ENCODE peak calls at places on chromosomes 16 and 17, in seven cellular contexts. W is PC-3, L is AG04450, Z is left ventricle myocardium inferior, B is right atrium auricular region, M is psoas muscle, E is suprapubic skin. H is an unnamed sample.

GRCh38 chr17:65584604-65585521 is 23.4 kb upstream of the AXIN2 start:
- DNase-seq in W (peak; percentile 89), L (no peak), Z (peak; percentile 42), B (no peak), M (peak; percentile 50), E (no peak), H (no peak)

GRCh38 chr17:78341559-78342437 is 18.1 kb downstream of the SOCS3 start:
- DNase-seq in W (peak; percentile 82), L (no peak), Z (peak; percentile 85), B (no peak), M (peak; percentile 84), E (peak; percentile 86), H (peak; percentile 79)

GRCh38 chr17:18253187-18253884 is 5.2 kb downstream of the FLII start:
- DNase-seq in W (no peak), L (no peak), Z (no peak), B (no peak), M (no peak), E (no peak), H (no peak)

GRCh38 chr16:71927383-71927782 is 32.1 kb downstream of the IST1 start:
- DNase-seq in W (peak; percentile 84), L (peak; percentile 63), Z (peak; percentile 45), B (peak; percentile 68), M (peak; percentile 53), E (no peak), H (peak; percentile 44)

GRCh38 chr16:2798723-2799204 is 494 bp downstream of the PRSS41 start:
- DNase-seq in W (no peak), L (no peak), Z (no peak), B (no peak), M (no peak), E (peak; percentile 70), H (no peak)

GRCh38 chr17:65362826-65363225 is 198.6 kb downstream of the AXIN2 start:
- DNase-seq in W (peak; percentile 99), L (no peak), Z (no peak), B (no peak), M (no peak), E (no peak), H (no peak)

GRCh38 chr16:22646948-22647556 is 136.4 kb downstream of the NPIPB5 start:
- DNase-seq in W (no peak), L (no peak), Z (no peak), B (no peak), M (no peak), E (peak; percentile 35), H (no peak)

GRCh38 chr16:78227855-78228254 is 128.4 kb downstream of the WWOX start:
- DNase-seq in W (peak; percentile 39), L (no peak), Z (no peak), B (no peak), M (no peak), E (no peak), H (no peak)

GRCh38 chr16:8878523-8878911 is 3.6 kb upstream of the LITAFD start:
- DNase-seq in W (peak; percentile 77), L (peak; percentile 66), Z (no peak), B (no peak), M (no peak), E (no peak), H (no peak)

GRCh38 chr17:32777436-32777835 is 99.5 kb downstream of the MYO1D start:
- DNase-seq in W (peak; percentile 47), L (no peak), Z (no peak), B (no peak), M (no peak), E (no peak), H (no peak)

GRCh38 chr17:732788-733720 is 658 bp downstream of the TLCD3A start:
- DNase-seq in W (peak; percentile 43), L (no peak), Z (peak; percentile 36), B (no peak), M (peak; percentile 42), E (no peak), H (peak; percentile 61)

GRCh38 chr17:61575352-61575975 is 15.6 kb downstream of the NACA2 start:
- DNase-seq in W (peak; percentile 51), L (no peak), Z (no peak), B (no peak), M (no peak), E (no peak), H (no peak)

GRCh38 chr16:86010680-86011141 is 111.7 kb downstream of the IRF8 start:
- DNase-seq in W (no peak), L (no peak), Z (no peak), B (no peak), M (no peak), E (peak; percentile 45), H (no peak)

GRCh38 chr17:59620518-59621259 is 994 bp downstream of the CLTC start:
- DNase-seq in W (peak; percentile 51), L (no peak), Z (peak; percentile 30), B (no peak), M (peak; percentile 31), E (no peak), H (peak; percentile 49)

GRCh38 chr16:81175325-81175891 is 63.1 kb upstream of the BCO1 start:
- DNase-seq in W (peak; percentile 80), L (peak; percentile 58), Z (no peak), B (no peak), M (no peak), E (no peak), H (no peak)

GRCh38 chr16:69131167-69131748 is 1.1 kb downstream of the CHTF8 start:
- DNase-seq in W (no peak), L (no peak), Z (no peak), B (no peak), M (no peak), E (peak; percentile 52), H (no peak)

GRCh38 chr16:67781548-67781921 is 24.8 kb downstream of the RANBP10 start:
- DNase-seq in W (no peak), L (no peak), Z (no peak), B (no peak), M (no peak), E (no peak), H (no peak)

GRCh38 chr16:67780847-67781547 is 25.4 kb downstream of the RANBP10 start:
- DNase-seq in W (no peak), L (no peak), Z (no peak), B (no peak), M (no peak), E (no peak), H (peak; percentile 44)

GRCh38 chr16:67782567-67783352 is 23.6 kb downstream of the RANBP10 start:
- DNase-seq in W (no peak), L (no peak), Z (no peak), B (no peak), M (no peak), E (no peak), H (no peak)

GRCh38 chr16:67783353-67783725 is 23.0 kb downstream of the RANBP10 start:
- DNase-seq in W (no peak), L (no peak), Z (no peak), B (no peak), M (no peak), E (no peak), H (no peak)

GRCh38 chr16:67779256-67780014 is 26.9 kb downstream of the RANBP10 start:
- DNase-seq in W (no peak), L (no peak), Z (no peak), B (no peak), M (no peak), E (no peak), H (no peak)
- H3K4me3 ChIP-seq in W (no peak overlapping the region), L (no peak overlapping the region), Z (no peak overlapping the region), B (no peak overlapping the region), M (no peak overlapping the region), E (no peak overlapping the region), H (no peak overlapping the region)

DNA sequence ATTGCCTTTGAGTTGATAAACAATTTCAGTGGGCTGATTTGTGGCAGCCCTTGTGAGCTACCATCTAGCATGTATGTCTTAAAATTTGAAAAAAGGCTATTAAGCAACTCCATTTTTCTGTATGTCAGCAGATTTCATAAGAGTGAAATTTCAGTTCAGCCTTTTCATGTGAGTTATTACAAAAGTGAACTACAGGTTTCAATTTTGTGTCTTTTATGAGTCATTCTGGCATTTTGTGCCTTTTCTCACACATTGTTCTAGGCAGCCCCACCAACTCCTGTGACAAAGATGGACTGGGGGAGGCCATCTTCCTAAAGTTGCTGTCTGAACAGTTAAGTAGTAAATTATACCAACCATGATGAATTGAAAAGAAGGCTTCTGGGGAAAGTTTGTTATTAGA is 52.1 kb downstream of the USP10 start:
- DNase-seq in W (peak; percentile 11), L (no peak), Z (no peak), B (peak; percentile 42), M (no peak), E (no peak), H (no peak)
- TF ChIP-seq CTCF in W (no peak), L (no peak), Z (no peak), B (no peak), M (no peak), E (no peak), H (no peak)

GRCh38 chr17:36786867-36787266 is 150.4 kb upstream of the LHX1 start:
- DNase-seq in W (no peak), L (no peak), Z (no peak), B (no peak), M (no peak), E (no peak), H (no peak)

GRCh38 chr17:36791150-36791653 is 146.1 kb upstream of the LHX1 start:
- DNase-seq in W (no peak), L (no peak), Z (no peak), B (no peak), M (no peak), E (peak; percentile 43), H (no peak)

GRCh38 chr17:36793976-36794375 is 143.3 kb upstream of the LHX1 start:
- DNase-seq in W (no peak), L (no peak), Z (no peak), B (no peak), M (no peak), E (no peak), H (no peak)

GRCh38 chr17:36791961-36792475 is 145.3 kb upstream of the LHX1 start:
- DNase-seq in W (no peak), L (no peak), Z (no peak), B (no peak), M (no peak), E (peak; percentile 20), H (no peak)

GRCh38 chr17:36792849-36793248 is 144.4 kb upstream of the LHX1 start:
- DNase-seq in W (no peak), L (no peak), Z (no peak), B (no peak), M (no peak), E (no peak), H (no peak)
- H3K27me3 ChIP-seq in W (no peaks in the 10 kb centered on the region), L (peaks cover 18% of the 10 kb centered on the region), Z (peaks cover 69% of the 10 kb centered on the region), B (no peaks in the 10 kb centered on the region), M (no peaks in the 10 kb centered on the region), E (peaks cover 29% of the 10 kb centered on the region), H (peaks cover 59% of the 10 kb centered on the region)

DNA sequence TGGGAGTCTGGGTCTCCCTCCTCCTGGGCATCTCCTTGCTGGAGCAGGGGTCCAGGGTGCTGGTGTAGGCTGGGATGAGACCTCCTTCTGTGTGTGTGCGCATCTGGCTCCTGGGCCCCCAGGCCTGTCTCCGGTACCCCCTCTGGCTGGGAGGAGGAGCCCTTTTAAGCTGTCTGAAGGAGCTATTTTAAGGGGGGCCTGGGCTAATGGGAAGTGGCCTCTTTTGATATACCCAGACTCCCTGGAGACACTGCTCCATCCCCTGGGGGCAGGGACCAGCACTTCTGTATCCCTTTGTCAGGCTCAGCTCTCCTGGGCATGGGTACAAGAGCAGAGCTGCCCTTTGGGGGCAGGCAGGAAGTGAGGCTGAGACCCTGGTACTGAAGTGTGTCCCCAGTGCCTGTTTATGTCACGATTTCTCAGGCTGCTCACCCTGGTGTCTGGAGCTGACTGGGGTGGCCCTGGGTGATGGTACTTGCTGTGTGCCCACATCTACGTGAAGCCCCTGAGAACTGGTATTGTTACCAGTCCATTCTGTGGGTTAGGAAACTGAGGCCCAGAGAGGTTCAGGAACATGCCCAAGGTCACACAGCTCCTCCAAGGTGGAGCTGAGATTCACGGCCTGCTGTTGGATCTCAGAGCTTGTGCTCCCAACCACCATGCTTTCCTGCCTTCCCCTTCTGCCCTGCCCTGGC is 6.5 kb downstream of the ADCY7 start:
- DNase-seq in W (no peak), L (no peak), Z (no peak), B (no peak), M (no peak), E (no peak), H (no peak)
- H3K4me3 ChIP-seq in W (no peak overlapping the region), L (no peak overlapping the region), Z (no peak overlapping the region), B (no peak overlapping the region), M (no peak overlapping the region), E (no peak overlapping the region), H (no peak overlapping the region)

H was measured in stomach.